ENCODE peak calls at places on chromosomes 3 and 15, in nine cellular contexts. U is left ventricle myocardium inferior; E is CD8-positive, alpha-beta T cell; C is substantia nigra; N is GM10248; A is stimulated activated CD8-positive, alpha-beta memory T cell treated with anti-CD3 and anti-CD28 coated beads, Interleukin-15, amount 100 ng/mL, for 4 hours; G is MCF 10A; I is kidney glomerular epithelial cell; H is stimulated activated CD4-positive, alpha-beta T cell treated with anti-CD3 and anti-CD28 coated beads, Interleukin-1b, Interleukin-23, amount 100 ng/mL, for 48 hours. V is an unnamed sample.

GRCh38 chr3:123765475-123766166 is 118.5 kb downstream of the MYLK start:
- DNase-seq in G (no peak), E (no peak), I (no peak), U (no peak), H (no peak), N (no peak), A (no peak), C (no peak), V (no peak)

GRCh38 chr3:69568458-69568857 is 170.8 kb upstream of the MITF start:
- DNase-seq in H (no peak), I (no peak), G (no peak), N (no peak), A (no peak), U (no peak), C (no peak), E (no peak), V (no peak)

GRCh38 chr15:29435811-29436210 is 166.2 kb upstream of the NSMCE3 start:
- DNase-seq in C (no peak), U (no peak), N (no peak), A (no peak), E (no peak), H (no peak), G (no peak), I (peak; percentile 65), V (no peak)

GRCh38 chr3:38998086-38998485 is 53.7 kb downstream of the SCN11A start:
- DNase-seq in U (no peak), C (no peak), I (no peak), G (no peak), E (no peak), N (no peak), H (no peak), A (no peak), V (no peak)

GRCh38 chr3:139127101-139127500 is 82.4 kb upstream of the PRR23C start:
- DNase-seq in N (no peak), E (no peak), U (no peak), G (no peak), H (no peak), C (no peak), I (peak; percentile 11), A (no peak), V (no peak)

GRCh38 chr3:100260081-100260684 is 609 bp upstream of the TBC1D23 start:
- DNase-seq in E (no peak), H (no peak), N (no peak), G (peak; percentile 22), C (peak; percentile 0), U (peak; percentile 47), A (no peak), I (no peak), V (no peak)

GRCh38 chr15:99707481-99708270 is 25.6 kb downstream of the LYSMD4 start:
- DNase-seq in U (no peak), A (no peak), C (no peak), N (no peak), I (no peak), G (peak; percentile 50), H (peak; percentile 52), E (no peak), V (peak; percentile 67)

GRCh38 chr3:52350436-52350835 is 34.3 kb downstream of the DNAH1 start:
- DNase-seq in C (no peak), I (no peak), N (no peak), H (no peak), G (no peak), U (no peak), E (no peak), A (no peak), V (no peak)

GRCh38 chr3:172595648-172596393 is 72.6 kb upstream of the TNFSF10 start:
- DNase-seq in E (peak; percentile 18), C (no peak), H (peak; percentile 24), N (peak; percentile 71), A (no peak), I (peak; percentile 92), G (peak; percentile 80), U (no peak), V (peak; percentile 38)

GRCh38 chr15:100762913-100763627 is 116.6 kb upstream of the ALDH1A3 start:
- DNase-seq in I (no peak), G (no peak), A (no peak), N (peak; percentile 9), E (no peak), U (no peak), C (no peak), H (no peak), V (no peak)

GRCh38 chr3:71753716-71754609 is at the start of gene GPR27:
- DNase-seq in U (peak; percentile 17), H (no peak), G (peak; percentile 27), A (no peak), I (no peak), E (no peak), N (no peak), C (no peak), V (no peak)

GRCh38 chr3:20288050-20288449 is 102.0 kb upstream of the SGO1 start:
- DNase-seq in N (no peak), C (no peak), U (no peak), E (no peak), G (no peak), I (no peak), A (no peak), H (no peak), V (no peak)

GRCh38 chr3:114356084-114357009 is 62.5 kb downstream of the TIGIT start:
- DNase-seq in H (no peak), G (no peak), I (no peak), A (no peak), U (no peak), N (no peak), E (no peak), C (no peak), V (no peak)

GRCh38 chr3:173920386-173920785 is 522.8 kb downstream of the NLGN1 start:
- DNase-seq in E (no peak), U (no peak), G (peak; percentile 31), A (no peak), I (peak; percentile 27), H (no peak), C (no peak), N (no peak), V (no peak)

GRCh38 chr15:50907866-50908208 is 646 bp upstream of the AP4E1 start:
- DNase-seq in N (peak; percentile 39), H (no peak), U (no peak), E (peak; percentile 29), I (no peak), C (no peak), A (peak; percentile 23), G (peak; percentile 50), V (peak; percentile 38)

GRCh38 chr15:100692259-100692658 is 89.9 kb downstream of the ASB7 start:
- DNase-seq in U (no peak), H (no peak), A (no peak), E (no peak), C (no peak), G (no peak), N (no peak), I (no peak), V (no peak)

GRCh38 chr15:31752363-31752762 is 278.0 kb upstream of the CHRNA7 start:
- DNase-seq in N (no peak), A (no peak), U (no peak), I (no peak), E (no peak), C (no peak), H (no peak), G (peak; percentile 66), V (no peak)

GRCh38 chr15:40782609-40783227 is 12.9 kb downstream of the C15orf62 start:
- DNase-seq in U (no peak), C (no peak), G (peak; percentile 83), E (peak; percentile 71), H (peak; percentile 83), I (peak; percentile 15), N (peak; percentile 81), A (peak; percentile 54), V (peak; percentile 77)

GRCh38 chr3:148246286-148246685 is 451.4 kb upstream of the AGTR1 start:
- DNase-seq in E (no peak), G (no peak), H (no peak), U (no peak), I (no peak), C (no peak), N (no peak), A (no peak), V (no peak)